ENCODE peak calls at places on chromosomes 12 and 14, in eight cellular contexts. D, P, U, J, I, V, H and E are unnamed samples.

GRCh38 chr14:50599700-50600444 is 39.9 kb downstream of the ATL1 start:
- DNase-seq in D (no peak), V (no peak), P (no peak), U (no peak), H (no peak), I (no peak), J (peak; percentile 43), E (peak; percentile 19)

GRCh38 chr12:92133166-92133565 is 12.5 kb downstream of the BTG1 start:
- DNase-seq in J (no peak), H (no peak), I (no peak), D (no peak), P (no peak), U (no peak), V (no peak), E (no peak)

GRCh38 chr12:131892711-131893604 is 1.5 kb upstream of the ULK1 start:
- DNase-seq in I (no peak), J (no peak), P (no peak), V (no peak), U (no peak), D (no peak), H (no peak), E (no peak)

GRCh38 chr14:100826371-100827139 is 637 bp downstream of the MEG3 start:
- DNase-seq in J (no peak), P (no peak), D (no peak), I (no peak), H (no peak), V (no peak), U (no peak), E (no peak)

GRCh38 chr14:64958201-64958600 is 13.9 kb downstream of the RAB15 start:
- DNase-seq in J (no peak), I (no peak), U (no peak), V (no peak), P (no peak), D (no peak), H (no peak), E (no peak)

GRCh38 chr12:83388551-83388950 is 701.8 kb downstream of the TMTC2 start:
- DNase-seq in J (no peak), P (no peak), I (no peak), H (no peak), U (no peak), V (no peak), D (no peak), E (no peak)

GRCh38 chr14:104798300-104799238 is 2.3 kb upstream of the ZBTB42 start:
- DNase-seq in D (no peak), I (no peak), J (no peak), H (no peak), V (no peak), U (no peak), P (no peak), E (no peak)

GRCh38 chr14:101835166-101835557 is 73.7 kb downstream of the PPP2R5C start:
- DNase-seq in D (no peak), V (no peak), U (no peak), P (no peak), I (no peak), H (no peak), J (peak; percentile 12), E (no peak)

GRCh38 chr14:68199465-68200145 is 380.0 kb downstream of the RAD51B start:
- DNase-seq in D (no peak), V (peak; percentile 53), I (no peak), J (peak; percentile 93), U (no peak), P (peak; percentile 74), H (no peak), E (no peak)

GRCh38 chr12:108175310-108175709 is 46.2 kb downstream of the WSCD2 start:
- DNase-seq in U (no peak), P (no peak), V (no peak), H (no peak), J (no peak), D (no peak), I (no peak), E (no peak)

GRCh38 chr14:95319312-95320075 is at the start of gene CLMN:
- DNase-seq in P (no peak), I (no peak), H (no peak), U (peak; percentile 11), D (no peak), V (peak; percentile 67), J (no peak), E (peak; percentile 32)

GRCh38 chr12:116739381-116739887 is 1.3 kb downstream of the RNFT2 start:
- DNase-seq in U (no peak), P (no peak), D (no peak), V (no peak), H (no peak), I (no peak), J (no peak), E (no peak)

GRCh38 chr14:64253672-64254071 is 40.5 kb downstream of the ESR2 start:
- DNase-seq in J (peak; percentile 42), U (no peak), D (no peak), V (no peak), P (no peak), H (no peak), I (peak; percentile 66), E (no peak)

GRCh38 chr12:32922546-32923297 is 26.1 kb upstream of the PKP2 start:
- DNase-seq in P (no peak), U (no peak), D (no peak), I (no peak), V (no peak), H (no peak), J (no peak), E (no peak)

GRCh38 chr14:20376071-20376588 is 32.7 kb downstream of the PARP2 start:
- DNase-seq in D (no peak), U (no peak), I (no peak), P (no peak), J (no peak), H (no peak), V (no peak), E (no peak)

GRCh38 chr12:109994262-109995175 is 1.6 kb downstream of the GIT2 start:
- DNase-seq in P (no peak), V (no peak), U (no peak), I (no peak), H (no peak), D (no peak), J (no peak), E (no peak)